ENCODE peak calls at places on chromosomes 16 and 17, in six cellular contexts. B is A673; W is CD8-positive, alpha-beta T cell; Y is mammary epithelial cell; T is H1; P is naive thymus-derived CD4-positive, alpha-beta T cell. F is an unnamed sample.

GRCh38 chr16:75256871-75257343 is 5.5 kb upstream of the BCAR1 start:
- DNase-seq in T (no peak), P (no peak), B (no peak), Y (no peak), W (no peak), F (no peak)

GRCh38 chr17:79925242-79925957 is 86.2 kb upstream of the CBX4 start:
- DNase-seq in W (no peak), Y (no peak), T (no peak), P (no peak), B (no peak), F (no peak)

GRCh38 chr16:10921536-10922327 is 20.5 kb downstream of the DEXI start:
- DNase-seq in T (no peak), Y (no peak), B (no peak), P (no peak), W (no peak), F (no peak)

GRCh38 chr17:30950669-30951399 is 20.0 kb upstream of the RNF135 start:
- DNase-seq in B (peak; percentile 11), P (no peak), Y (peak; percentile 69), T (no peak), W (no peak), F (no peak)

GRCh38 chr16:24668481-24669001 is 60.9 kb upstream of the TNRC6A start:
- DNase-seq in B (peak; percentile 46), W (no peak), Y (peak; percentile 40), T (no peak), P (no peak), F (no peak)

GRCh38 chr17:56894859-56895455 is 18.9 kb downstream of the TRIM25 start:
- DNase-seq in W (no peak), B (no peak), T (no peak), P (no peak), Y (no peak), F (no peak)

GRCh38 chr16:85899444-85899843 is 482 bp downstream of the IRF8 start:
- DNase-seq in W (no peak), P (no peak), B (no peak), T (no peak), Y (no peak), F (no peak)

GRCh38 chr17:62800580-62800979 is 7.5 kb downstream of the MARCHF10 start:
- DNase-seq in P (no peak), W (no peak), Y (peak; percentile 82), B (no peak), T (no peak), F (no peak)

GRCh38 chr16:1979271-1980025 is 1.8 kb downstream of the NOXO1 start:
- DNase-seq in P (no peak), B (no peak), W (no peak), T (no peak), Y (peak; percentile 87), F (no peak)

GRCh38 chr17:50458290-50458689 is 10.4 kb downstream of the CHAD start:
- DNase-seq in T (no peak), Y (peak; percentile 19), P (no peak), W (no peak), B (no peak), F (no peak)

GRCh38 chr17:49106366-49107210 is 26.0 kb upstream of the B4GALNT2 start:
- DNase-seq in Y (peak; percentile 28), T (no peak), B (no peak), P (no peak), W (no peak), F (no peak)

GRCh38 chr17:70168044-70168978 is 1.0 kb upstream of the KCNJ2 start:
- DNase-seq in P (no peak), B (peak; percentile 65), W (no peak), T (peak; percentile 10), Y (peak; percentile 58), F (no peak)

GRCh38 chr16:51553910-51554309 is 402.8 kb upstream of the SALL1 start:
- DNase-seq in B (no peak), P (no peak), Y (peak; percentile 68), W (no peak), T (no peak), F (no peak)

GRCh38 chr17:64250211-64250835 is 12.7 kb downstream of the TEX2 start:
- DNase-seq in Y (peak; percentile 71), T (no peak), P (no peak), B (no peak), W (no peak), F (no peak)

GRCh38 chr16:49409121-49409520 is 35.5 kb downstream of the C16orf78 start:
- DNase-seq in P (no peak), Y (no peak), B (no peak), W (no peak), T (no peak), F (no peak)

GRCh38 chr17:62725791-62726249 is 82.3 kb downstream of the MARCHF10 start:
- DNase-seq in W (no peak), T (no peak), Y (peak; percentile 58), P (no peak), B (no peak), F (no peak)

GRCh38 chr17:31621566-31621965 is 230.1 kb downstream of the RAB11FIP4 start:
- DNase-seq in T (no peak), W (no peak), B (no peak), P (no peak), Y (no peak), F (no peak)

GRCh38 chr17:59572301-59572924 is 7.0 kb downstream of the DHX40 start:
- DNase-seq in Y (no peak), W (no peak), T (no peak), B (peak; percentile 43), P (no peak), F (no peak)

GRCh38 chr16:85602831-85603755 is 10.0 kb upstream of the GSE1 start:
- DNase-seq in W (no peak), B (no peak), Y (no peak), P (no peak), T (no peak), F (no peak)

GRCh38 chr17:27247071-27247957 is 46.6 kb upstream of the WSB1 start:
- DNase-seq in W (no peak), B (no peak), P (no peak), Y (peak; percentile 47), T (no peak), F (no peak)

GRCh38 chr17:81471804-81472456 is 40.7 kb downstream of the ACTG1 start:
- DNase-seq in B (peak; percentile 98), W (no peak), T (no peak), P (no peak), Y (peak; percentile 55), F (no peak)

GRCh38 chr17:16623282-16623681 is 30.4 kb downstream of the ZNF624 start:
- DNase-seq in Y (no peak), B (no peak), P (no peak), W (no peak), T (no peak), F (no peak)

GRCh38 chr17:16617481-16618060 is 36.1 kb downstream of the ZNF624 start:
- DNase-seq in W (no peak), B (no peak), P (no peak), Y (no peak), T (no peak), F (no peak)

GRCh38 chr17:16622540-16623277 is 30.9 kb downstream of the ZNF624 start:
- DNase-seq in P (no peak), W (no peak), Y (no peak), B (no peak), T (no peak), F (no peak)
- H3K9me3 ChIP-seq in P (peaks cover 10% of the 10 kb centered on the region), W (peaks cover 37% of the 10 kb centered on the region), Y (peaks cover 59% of the 10 kb centered on the region), B (peaks cover 96% of the 10 kb centered on the region), T (peaks cover 55% of the 10 kb centered on the region), F (peaks cover 35% of the 10 kb centered on the region)

GRCh38 chr16:81006472-81007311 is at the start of the genes CENPN and CMC2:
- DNase-seq in W (peak; percentile 97), B (peak; percentile 99), P (peak; percentile 99), T (peak; percentile 88), Y (peak; percentile 98), F (peak; percentile 100)
- H3K4me3 ChIP-seq in W (peak within 1 kb of the TSS; percentile 86), B (peak within 1 kb of the TSS; percentile 71), P (peak within 1 kb of the TSS; percentile 83), T (peak within 1 kb of the TSS; percentile 96), Y (peak within 1 kb of the TSS; percentile 93), F (peak within 1 kb of the TSS; percentile 86)

GRCh38 chr17:73278465-73279453 is 17.1 kb upstream of the CPSF4L start:
- DNase-seq in T (no peak), W (no peak), P (no peak), B (peak; percentile 77), Y (no peak), F (no peak)
- H3K4me1 ChIP-seq in T (peaks cover 4% of the 10 kb centered on the region), W (no peaks in the 10 kb centered on the region), P (no peaks in the 10 kb centered on the region), B (peaks cover 25% of the 10 kb centered on the region), Y (peaks cover 8% of the 10 kb centered on the region), F (no peaks in the 10 kb centered on the region)

GRCh38 chr16:35391328-35391727 is 1931.9 kb downstream of the TP53TG3F start:
- DNase-seq in T (no peak), Y (peak; percentile 29), B (peak; percentile 32), W (no peak), P (no peak), F (no peak)

GRCh38 chr16:35386619-35387018 is 1927.2 kb downstream of the TP53TG3F start:
- DNase-seq in W (no peak), Y (no peak), T (no peak), P (no peak), B (no peak), F (no peak)
- H3K9me3 ChIP-seq in W (no peaks in the 10 kb centered on the region), Y (no peaks in the 10 kb centered on the region), T (peaks cover 49% of the 10 kb centered on the region), P (no peaks in the 10 kb centered on the region), B (peaks cover 23% of the 10 kb centered on the region), F (no peaks in the 10 kb centered on the region)

GRCh38 chr17:35373984-35374765 is 754 bp upstream of the SLFN11 start:
- DNase-seq in P (peak; percentile 15), W (no peak), B (peak; percentile 52), Y (peak; percentile 17), T (no peak), F (peak; percentile 50)

GRCh38 chr17:35373532-35373983 is at the start of gene SLFN11:
- DNase-seq in P (peak; percentile 76), Y (no peak), W (peak; percentile 67), T (no peak), B (peak; percentile 93), F (peak; percentile 83)

GRCh38 chr17:35371934-35372333 is 1.5 kb downstream of the SLFN11 start:
- DNase-seq in B (no peak), Y (no peak), P (no peak), T (no peak), W (no peak), F (no peak)

GRCh38 chr17:35374766-35375344 is 1.4 kb upstream of the SLFN11 start:
- DNase-seq in B (no peak), Y (no peak), W (no peak), P (no peak), T (no peak), F (no peak)

GRCh38 chr17:35372846-35373531 is 432 bp downstream of the SLFN11 start:
- DNase-seq in Y (no peak), T (no peak), B (peak; percentile 27), P (no peak), W (no peak), F (peak; percentile 10)
- H3K4me3 ChIP-seq in Y (no peak overlapping the region), T (peak overlapping the region; percentile 52), B (peak overlapping the region; percentile 75), P (peak overlapping the region; percentile 92), W (peak overlapping the region; percentile 85), F (peak overlapping the region; percentile 85)

F was measured in CD4-positive, alpha-beta memory T cell.